ENCODE peak calls at places on chromosome 21, in four cellular contexts. Q is astrocyte of the spinal cord, B is spleen, Z is neural progenitor cell. J is an unnamed sample.

GRCh38 chr21:30713786-30714185 is 4.8 kb downstream of the KRTAP21-3 start:
- DNase-seq in Q (peak), B (no peak), Z (no peak), J (no peak)

GRCh38 chr21:23960769-23961168 is 1646.5 kb downstream of the MRPL39 start:
- DNase-seq in B (no peak), Z (no peak), Q (peak), J (no peak)

GRCh38 chr21:43937051-43937832 is 72.2 kb downstream of the AGPAT3 start:
- DNase-seq in Z (no peak), B (no peak), Q (no peak), J (no peak)

GRCh38 chr21:27033467-27033866 is 66.6 kb upstream of the ADAMTS5 start:
- DNase-seq in Q (no peak), Z (no peak), B (no peak), J (no peak)

GRCh38 chr21:43608664-43609063 is 50.6 kb downstream of the HSF2BP start:
- DNase-seq in Q (no peak), Z (no peak), B (no peak), J (no peak)

GRCh38 chr21:37072239-37072987 is 458 bp downstream of the PIGP start:
- DNase-seq in B (no peak), Q (peak), Z (peak), J (peak)

GRCh38 chr21:20463362-20463761 is 534.8 kb upstream of the NCAM2 start:
- DNase-seq in Q (no peak), Z (no peak), B (no peak), J (no peak)

GRCh38 chr21:37429356-37429755 is 62.8 kb downstream of the DYRK1A start:
- DNase-seq in Q (no peak), B (no peak), Z (no peak), J (no peak)

GRCh38 chr21:21324297-21324696 is 326.1 kb downstream of the NCAM2 start:
- DNase-seq in Z (no peak), Q (no peak), B (no peak), J (no peak)

GRCh38 chr21:45027241-45028196 is 46.9 kb upstream of the ADARB1 start:
- DNase-seq in Q (no peak), B (peak), Z (no peak), J (no peak)
- H3K4me3 ChIP-seq in Q (no peak), B (no peak), Z (no peak), J (no peak)

DNA sequence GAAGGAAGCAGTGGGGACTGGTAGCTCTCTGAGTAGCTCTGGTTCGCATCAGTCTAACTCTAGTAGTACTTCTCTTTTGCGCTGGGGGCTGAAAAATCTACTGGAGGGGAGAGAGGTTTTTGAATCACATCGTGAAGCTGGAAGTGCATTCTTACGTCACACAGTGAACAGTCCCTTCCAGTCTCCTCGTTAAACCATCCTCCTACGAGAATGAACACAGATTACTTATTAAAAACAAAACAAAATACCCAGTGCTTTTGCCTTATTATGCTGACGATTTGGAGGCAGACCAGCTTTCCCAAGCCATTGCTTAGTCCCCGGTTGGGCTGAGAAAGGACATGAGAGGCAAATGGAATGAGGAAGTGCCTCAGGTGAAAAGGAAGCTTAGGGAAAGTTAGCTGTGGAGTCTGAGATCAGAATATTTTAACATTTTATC is 16.1 kb downstream of the HUNK start:
- DNase-seq in Z (peak), Q (no peak), B (no peak), J (no peak)
- H3K4me3 ChIP-seq in Z (no peak), Q (no peak), B (no peak), J (no peak)

DNA sequence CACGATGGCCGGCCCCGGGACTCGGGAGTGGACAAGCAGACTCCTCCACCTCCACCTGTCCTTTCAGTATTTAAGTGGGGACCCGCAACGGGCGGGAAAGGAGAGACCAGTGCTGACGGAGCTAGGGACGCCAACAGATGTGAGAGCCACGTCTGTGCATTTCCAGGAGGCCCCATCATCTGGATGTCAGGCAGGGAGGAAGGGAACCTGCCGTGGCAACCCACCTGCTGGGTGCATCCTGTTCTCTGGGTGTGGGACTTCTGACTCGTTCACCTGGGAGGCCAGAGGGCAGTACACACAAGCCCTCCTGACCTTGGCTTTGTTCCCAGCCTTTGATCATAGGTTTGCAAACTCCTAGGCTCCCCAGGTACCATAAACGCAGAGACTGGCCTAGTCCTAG is 5.6 kb upstream of the PCBP3 start:
- DNase-seq in Z (no peak), B (no peak), Q (no peak), J (no peak)
- H3K4me3 ChIP-seq in Z (no peak), B (no peak), Q (no peak), J (no peak)

DNA sequence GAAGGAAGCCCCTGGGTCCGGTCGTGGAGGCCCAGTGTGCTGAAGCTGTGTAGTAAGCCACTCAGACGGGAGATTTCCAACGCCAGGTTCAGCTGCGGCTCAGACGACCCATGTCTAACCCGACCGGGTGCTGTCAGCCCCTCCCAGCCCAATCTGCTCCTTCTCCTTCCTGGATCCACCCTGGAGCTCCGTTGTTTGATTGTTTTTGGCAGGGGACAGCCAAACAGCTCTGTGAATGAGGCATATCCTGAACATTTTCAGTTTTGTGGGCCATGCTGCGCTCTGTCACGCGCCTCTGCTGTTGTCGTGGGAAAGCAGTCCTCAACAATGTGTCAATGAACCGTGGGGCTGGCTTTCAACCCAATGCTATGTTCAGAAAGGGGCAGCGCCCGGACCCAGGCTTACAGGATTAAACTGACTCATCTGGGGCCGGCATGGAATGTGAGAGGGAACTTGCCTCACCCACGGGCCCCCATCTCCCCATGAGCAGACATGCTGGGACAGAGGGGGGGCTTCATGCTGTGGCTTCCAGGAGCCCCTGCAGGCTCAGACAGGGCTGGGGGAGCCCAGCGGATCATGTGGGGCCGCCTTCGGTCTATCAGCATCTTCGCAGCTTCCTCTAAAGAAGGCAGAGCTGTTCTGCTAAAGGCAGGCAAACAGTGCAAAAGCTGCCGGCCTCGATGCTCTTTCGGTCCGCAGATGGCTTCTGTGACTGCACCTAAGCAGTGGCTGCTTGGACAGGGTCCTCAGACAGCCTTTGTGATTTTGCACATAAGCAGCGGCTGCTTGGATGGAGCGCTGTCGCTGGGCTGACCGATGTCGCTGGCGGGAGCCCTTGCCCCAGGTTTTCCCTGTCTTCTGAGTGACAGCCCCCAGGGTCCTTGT is 101.7 kb downstream of the RIPK4 start:
- DNase-seq in Z (peak), B (peak), Q (peak), J (peak)
- H3K4me3 ChIP-seq in Z (no peak), B (no peak), Q (no peak), J (no peak)

DNA sequence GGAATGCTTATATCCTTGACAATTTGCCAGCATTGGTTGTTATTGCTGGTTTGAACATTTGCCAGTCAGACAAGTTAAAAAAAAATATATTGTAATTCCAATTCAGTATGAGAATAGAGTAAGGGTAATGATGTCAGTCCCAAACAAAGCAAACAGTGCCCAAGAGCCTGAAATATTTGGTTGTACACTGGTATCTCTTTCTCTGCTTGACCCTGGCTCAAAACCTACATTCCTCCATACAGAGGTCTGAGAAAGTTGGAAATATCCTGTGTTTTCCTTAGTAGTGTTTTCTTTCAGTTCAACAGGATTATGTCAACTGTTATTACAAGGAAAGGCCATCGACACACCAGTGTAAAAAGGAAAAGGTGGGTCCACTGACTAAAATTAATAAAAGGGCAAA is 145.6 kb downstream of the MRPL39 start:
- DNase-seq in B (no peak), Z (no peak), Q (peak), J (no peak)
- H3K4me3 ChIP-seq in B (no peak), Z (no peak), Q (no peak), J (no peak)

DNA sequence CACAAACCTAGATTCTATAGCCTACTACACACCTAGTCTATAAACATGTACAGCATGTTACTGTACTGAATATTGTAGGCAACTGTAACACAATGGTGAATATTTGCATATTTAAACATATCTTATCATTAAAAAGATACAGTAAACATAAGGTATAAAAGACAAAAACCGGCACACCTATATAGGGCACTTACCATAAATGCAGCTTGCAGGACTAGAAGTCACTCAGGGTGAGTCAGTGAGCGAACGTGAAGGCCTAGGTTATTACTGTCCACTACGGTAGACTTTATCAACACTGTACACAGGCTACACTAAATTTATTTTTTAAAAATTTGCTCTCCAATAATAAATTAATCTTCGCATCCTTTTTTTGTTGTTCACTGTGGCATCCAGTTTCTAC is 13.3 kb downstream of the PSMG1 start:
- DNase-seq in Q (no peak), Z (no peak), B (no peak), J (no peak)
- H3K4me3 ChIP-seq in Q (no peak), Z (no peak), B (no peak), J (no peak)

DNA sequence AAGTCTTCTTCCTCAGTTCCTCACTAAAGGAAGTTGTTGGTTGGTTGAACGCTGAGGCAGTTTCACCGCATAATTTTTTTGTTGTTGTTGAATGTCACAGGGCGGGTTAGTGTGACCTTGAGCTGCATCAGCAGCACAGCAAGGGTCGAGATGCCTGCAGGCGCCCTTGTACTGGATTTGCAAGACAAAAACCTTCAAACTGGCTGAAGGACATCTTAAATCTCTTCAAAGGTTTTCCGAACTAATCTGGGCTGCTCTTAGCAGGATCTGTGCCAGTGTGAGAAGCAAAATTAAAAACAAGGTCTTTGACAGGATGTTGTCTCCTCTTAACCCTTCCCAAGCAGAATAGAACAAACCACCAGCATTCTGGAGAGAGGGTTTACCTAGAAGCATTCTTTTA is 59.4 kb downstream of the NRIP1 start:
- DNase-seq in Q (peak), B (peak), Z (peak), J (no peak)
- H3K4me3 ChIP-seq in Q (no peak), B (no peak), Z (no peak), J (peak)